ENCODE peak calls at places on chromosome 15, in six cellular contexts. One of them, this sample, is unnamed. For H3K4me1, the result is how much of the 10 kb centered on the place peaks cover.

GRCh38 chr15:84023636-84024035 is 211.9 kb upstream of the GOLGA6L4 start:
- DNase-seq in left ventricle myocardium inferior: no peak
- DNase-seq in GM23248: peak
- DNase-seq in ovary: peak
- DNase-seq in mucosa of descending colon: no peak
- DNase-seq in heart right ventricle: no peak
- DNase-seq in this sample: peak

GRCh38 chr15:100060276-100060926 is 281.4 kb downstream of the ADAMTS17 start:
- DNase-seq in heart right ventricle: no peak
- DNase-seq in GM23248: peak
- DNase-seq in ovary: no peak
- DNase-seq in left ventricle myocardium inferior: no peak
- DNase-seq in mucosa of descending colon: no peak
- DNase-seq in this sample: peak

GRCh38 chr15:73677146-73677607 is 7.0 kb upstream of the CD276 start:
- DNase-seq in left ventricle myocardium inferior: peak
- DNase-seq in ovary: peak
- DNase-seq in GM23248: peak
- DNase-seq in mucosa of descending colon: no peak
- DNase-seq in heart right ventricle: no peak
- DNase-seq in this sample: peak

GRCh38 chr15:56857828-56858227 is 60.6 kb upstream of the TCF12 start:
- DNase-seq in left ventricle myocardium inferior: no peak
- DNase-seq in GM23248: no peak
- DNase-seq in ovary: no peak
- DNase-seq in mucosa of descending colon: no peak
- DNase-seq in heart right ventricle: no peak
- DNase-seq in this sample: no peak

GRCh38 chr15:99249270-99249817 is at the start of gene TTC23:
- DNase-seq in ovary: no peak
- DNase-seq in left ventricle myocardium inferior: no peak
- DNase-seq in heart right ventricle: no peak
- DNase-seq in mucosa of descending colon: no peak
- DNase-seq in GM23248: peak
- DNase-seq in this sample: peak

GRCh38 chr15:78065973-78066946 is 11.3 kb downstream of the TBC1D2B start:
- DNase-seq in ovary: no peak
- DNase-seq in GM23248: peak
- DNase-seq in left ventricle myocardium inferior: no peak
- DNase-seq in heart right ventricle: no peak
- DNase-seq in mucosa of descending colon: no peak
- DNase-seq in this sample: no peak

GRCh38 chr15:37773111-37773860 is 161.2 kb upstream of the TMCO5A start:
- DNase-seq in left ventricle myocardium inferior: no peak
- DNase-seq in heart right ventricle: no peak
- DNase-seq in GM23248: peak
- DNase-seq in ovary: no peak
- DNase-seq in mucosa of descending colon: no peak
- DNase-seq in this sample: no peak

GRCh38 chr15:57506422-57506821 is 85.3 kb upstream of the MYZAP start:
- DNase-seq in GM23248: peak
- DNase-seq in ovary: no peak
- DNase-seq in left ventricle myocardium inferior: no peak
- DNase-seq in mucosa of descending colon: no peak
- DNase-seq in heart right ventricle: no peak
- DNase-seq in this sample: no peak

GRCh38 chr15:95304116-95304873 is 1026.2 kb upstream of the NR2F2 start:
- DNase-seq in mucosa of descending colon: no peak
- DNase-seq in GM23248: peak
- DNase-seq in left ventricle myocardium inferior: no peak
- DNase-seq in heart right ventricle: no peak
- DNase-seq in ovary: peak
- DNase-seq in this sample: no peak

GRCh38 chr15:48688493-48688892 is 43.0 kb upstream of the FBN1 start:
- DNase-seq in mucosa of descending colon: no peak
- DNase-seq in left ventricle myocardium inferior: no peak
- DNase-seq in GM23248: no peak
- DNase-seq in ovary: no peak
- DNase-seq in heart right ventricle: no peak
- DNase-seq in this sample: no peak

GRCh38 chr15:84681822-84682221 is 23.8 kb upstream of the NMB start:
- DNase-seq in ovary: no peak
- DNase-seq in mucosa of descending colon: no peak
- DNase-seq in heart right ventricle: no peak
- DNase-seq in left ventricle myocardium inferior: no peak
- DNase-seq in GM23248: peak
- DNase-seq in this sample: no peak

DNA sequence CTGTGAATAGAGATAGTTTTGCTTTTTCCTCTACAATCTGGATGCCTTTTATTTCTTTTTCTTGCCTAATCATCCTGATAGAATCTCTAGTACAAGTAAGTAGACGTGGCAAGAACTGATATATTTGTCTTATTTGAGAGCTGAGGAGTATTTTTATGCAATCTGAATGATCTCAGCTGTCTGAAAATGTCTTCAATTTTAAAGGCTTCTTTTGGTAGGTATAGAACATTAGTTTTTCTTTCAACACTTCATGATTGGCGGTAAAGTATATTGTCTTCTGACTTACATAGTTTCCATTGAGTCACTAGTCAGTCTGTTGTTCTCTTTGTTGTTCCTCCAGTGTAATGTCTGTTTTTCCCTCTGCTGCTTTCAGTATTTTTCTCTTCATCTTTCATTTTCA is 31.3 kb downstream of the MGA start:
- DNase-seq in heart right ventricle: no peak
- DNase-seq in left ventricle myocardium inferior: no peak
- DNase-seq in ovary: no peak
- DNase-seq in mucosa of descending colon: no peak
- DNase-seq in GM23248: peak
- DNase-seq in this sample: no peak
- H3K4me1 ChIP-seq in heart right ventricle: under half
- H3K4me1 ChIP-seq in left ventricle myocardium inferior: under half
- H3K4me1 ChIP-seq in ovary: under half
- H3K4me1 ChIP-seq in mucosa of descending colon: under half
- H3K4me1 ChIP-seq in GM23248: under half
- H3K4me1 ChIP-seq in this sample: under half

GRCh38 chr15:81182746-81183402 is 13.8 kb upstream of the IL16 start:
- DNase-seq in GM23248: peak
- DNase-seq in heart right ventricle: peak
- DNase-seq in ovary: no peak
- DNase-seq in left ventricle myocardium inferior: no peak
- DNase-seq in mucosa of descending colon: no peak
- DNase-seq in this sample: no peak
- H3K4me3 ChIP-seq in GM23248: peak
- H3K4me3 ChIP-seq in heart right ventricle: peak
- H3K4me3 ChIP-seq in ovary: peak
- H3K4me3 ChIP-seq in left ventricle myocardium inferior: peak
- H3K4me3 ChIP-seq in mucosa of descending colon: no peak
- H3K4me3 ChIP-seq in this sample: peak

GRCh38 chr15:40767838-40768491 is 1.8 kb upstream of the C15orf62 start:
- DNase-seq in mucosa of descending colon: no peak
- DNase-seq in heart right ventricle: no peak
- DNase-seq in ovary: no peak
- DNase-seq in GM23248: no peak
- DNase-seq in left ventricle myocardium inferior: no peak
- DNase-seq in this sample: no peak
- H3K4me1 ChIP-seq in mucosa of descending colon: half or more
- H3K4me1 ChIP-seq in heart right ventricle: under half
- H3K4me1 ChIP-seq in ovary: under half
- H3K4me1 ChIP-seq in GM23248: under half
- H3K4me1 ChIP-seq in left ventricle myocardium inferior: under half
- H3K4me1 ChIP-seq in this sample: under half

GRCh38 chr15:40925863-40926658 is 3.1 kb upstream of the DLL4 start:
- DNase-seq in GM23248: peak
- DNase-seq in ovary: no peak
- DNase-seq in left ventricle myocardium inferior: no peak
- DNase-seq in heart right ventricle: no peak
- DNase-seq in mucosa of descending colon: no peak
- DNase-seq in this sample: no peak
- H3K4me3 ChIP-seq in GM23248: peak
- H3K4me3 ChIP-seq in ovary: no peak
- H3K4me3 ChIP-seq in left ventricle myocardium inferior: peak
- H3K4me3 ChIP-seq in heart right ventricle: peak
- H3K4me3 ChIP-seq in mucosa of descending colon: no peak
- H3K4me3 ChIP-seq in this sample: no peak